ENCODE peak calls at places on chromosome 20, in four cellular contexts. One of them, this sample, is unnamed. For H3K4me1 and H4K20me1, the result is how much of the 10 kb centered on the place peaks cover.

GRCh38 chr20:47703748-47704147 is 81.5 kb downstream of the SULF2 start:
- DNase-seq in K562: no peak
- DNase-seq in neural progenitor cell: no peak
- DNase-seq in H1: no peak
- DNase-seq in this sample: no peak

GRCh38 chr20:10902836-10903410 is 229.1 kb upstream of the JAG1 start:
- DNase-seq in K562: no peak
- DNase-seq in neural progenitor cell: no peak
- DNase-seq in H1: no peak
- DNase-seq in this sample: no peak

GRCh38 chr20:51562334-51563140 is 20.0 kb upstream of the NFATC2 start:
- DNase-seq in K562: peak
- DNase-seq in neural progenitor cell: peak
- DNase-seq in H1: peak
- DNase-seq in this sample: peak

GRCh38 chr20:13525225-13525940 is 113.3 kb downstream of the TASP1 start:
- DNase-seq in K562: no peak
- DNase-seq in neural progenitor cell: peak
- DNase-seq in H1: no peak
- DNase-seq in this sample: no peak

GRCh38 chr20:709864-710761 is 34.5 kb upstream of the SCRT2 start:
- DNase-seq in K562: no peak
- DNase-seq in neural progenitor cell: peak
- DNase-seq in H1: no peak
- DNase-seq in this sample: no peak

GRCh38 chr20:53080969-53081871 is 109.1 kb downstream of the TSHZ2 start:
- DNase-seq in K562: no peak
- DNase-seq in neural progenitor cell: no peak
- DNase-seq in H1: no peak
- DNase-seq in this sample: peak

GRCh38 chr20:10228330-10228729 is 9.7 kb downstream of the SNAP25 start:
- DNase-seq in K562: no peak
- DNase-seq in neural progenitor cell: no peak
- DNase-seq in H1: no peak
- DNase-seq in this sample: peak

GRCh38 chr20:29878281-29878741 is 1379.2 kb upstream of the DEFB115 start:
- DNase-seq in K562: peak
- DNase-seq in neural progenitor cell: peak
- DNase-seq in H1: no peak
- DNase-seq in this sample: no peak

DNA sequence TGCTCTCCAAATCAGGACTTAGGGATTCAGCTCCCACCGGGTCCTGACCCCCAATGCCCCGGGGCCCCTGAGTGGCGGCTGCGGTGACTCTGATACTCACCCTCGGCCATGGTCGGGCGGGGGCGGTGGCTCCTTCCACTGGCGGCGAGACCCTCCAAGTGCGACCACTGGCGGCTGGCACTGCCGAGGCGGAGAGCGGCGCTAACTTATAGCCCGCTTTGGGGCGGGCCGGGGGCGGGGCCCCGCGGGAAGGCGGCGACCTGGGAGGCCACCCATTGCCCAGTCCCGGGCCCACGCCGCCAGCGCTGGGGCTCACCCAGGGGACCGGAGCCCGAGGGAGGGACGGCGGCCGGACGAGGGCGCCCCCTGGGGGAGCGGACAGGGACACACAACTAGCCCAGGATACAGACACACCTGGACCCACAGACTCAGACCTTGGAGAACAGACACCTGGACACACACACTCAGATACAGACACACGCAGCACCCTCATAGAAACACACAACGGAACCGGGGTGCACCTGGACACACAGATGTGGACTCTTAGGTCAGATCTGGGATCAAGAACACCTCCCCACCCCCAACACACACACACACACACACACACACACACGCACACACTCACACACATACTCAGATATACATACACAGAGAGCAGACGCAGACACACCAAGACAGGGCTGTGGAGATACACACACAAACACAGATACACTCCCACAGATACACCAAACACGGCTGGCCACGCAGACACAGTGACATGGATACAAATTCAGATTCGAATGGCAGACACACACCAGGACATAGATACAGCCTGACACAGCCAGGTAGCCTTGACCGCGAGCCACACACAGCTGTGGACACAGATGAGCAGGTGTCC is at the start of gene TGM2:
- DNase-seq in K562: peak
- DNase-seq in neural progenitor cell: peak
- DNase-seq in H1: peak
- DNase-seq in this sample: peak
- H3K4me1 ChIP-seq in K562: under half
- H3K4me1 ChIP-seq in neural progenitor cell: under half
- H3K4me1 ChIP-seq in H1: under half
- H3K4me1 ChIP-seq in this sample: half or more

GRCh38 chr20:50133474-50134217 is 19.9 kb downstream of the PEDS1 start:
- DNase-seq in K562: no peak
- DNase-seq in neural progenitor cell: no peak
- DNase-seq in H1: no peak
- DNase-seq in this sample: no peak
- H4K20me1 ChIP-seq in K562: under half
- H4K20me1 ChIP-seq in neural progenitor cell: under half
- H4K20me1 ChIP-seq in H1: under half
- H4K20me1 ChIP-seq in this sample: under half

GRCh38 chr20:31661625-31662371 is 24.1 kb downstream of the COX4I2 start:
- DNase-seq in K562: peak
- DNase-seq in neural progenitor cell: peak
- DNase-seq in H1: peak
- DNase-seq in this sample: peak
- TF ChIP-seq EZH2 in K562: no peak
- TF ChIP-seq EZH2 in neural progenitor cell: no peak
- TF ChIP-seq EZH2 in H1: no peak
- TF ChIP-seq EZH2 in this sample: no peak

GRCh38 chr20:2866236-2866635 is 7.0 kb upstream of the PTPRA start:
- DNase-seq in K562: no peak
- DNase-seq in neural progenitor cell: no peak
- DNase-seq in H1: no peak
- DNase-seq in this sample: no peak
- H3K4me1 ChIP-seq in K562: under half
- H3K4me1 ChIP-seq in neural progenitor cell: under half
- H3K4me1 ChIP-seq in H1: under half
- H3K4me1 ChIP-seq in this sample: under half

DNA sequence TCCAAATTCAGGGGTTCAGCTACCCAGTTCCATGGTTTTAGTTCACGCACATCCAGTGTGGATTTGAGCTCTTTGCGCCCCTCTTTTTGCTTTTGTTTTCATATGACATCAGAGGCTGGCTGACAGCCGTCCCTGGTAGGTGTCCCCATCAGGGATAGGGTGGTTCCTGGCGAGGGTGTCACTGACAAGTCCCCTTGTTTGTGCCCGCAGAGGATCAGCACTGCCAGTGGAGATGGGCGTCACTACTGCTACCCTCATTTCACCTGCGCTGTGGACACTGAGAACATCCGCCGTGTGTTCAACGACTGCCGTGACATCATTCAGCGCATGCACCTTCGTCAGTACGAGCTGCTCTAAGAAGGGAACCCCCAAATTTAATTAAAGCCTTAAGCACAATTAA is 58.0 kb downstream of the GNAS start:
- DNase-seq in K562: no peak
- DNase-seq in neural progenitor cell: no peak
- DNase-seq in H1: no peak
- DNase-seq in this sample: no peak
- H4K20me1 ChIP-seq in K562: under half
- H4K20me1 ChIP-seq in neural progenitor cell: under half
- H4K20me1 ChIP-seq in H1: under half
- H4K20me1 ChIP-seq in this sample: under half

GRCh38 chr20:2206957-2207769 is 88.6 kb upstream of the TGM3 start:
- DNase-seq in K562: peak
- DNase-seq in neural progenitor cell: peak
- DNase-seq in H1: peak
- DNase-seq in this sample: peak
- TF ChIP-seq EZH2 in K562: no peak
- TF ChIP-seq EZH2 in neural progenitor cell: peak
- TF ChIP-seq EZH2 in H1: no peak
- TF ChIP-seq EZH2 in this sample: no peak

DNA sequence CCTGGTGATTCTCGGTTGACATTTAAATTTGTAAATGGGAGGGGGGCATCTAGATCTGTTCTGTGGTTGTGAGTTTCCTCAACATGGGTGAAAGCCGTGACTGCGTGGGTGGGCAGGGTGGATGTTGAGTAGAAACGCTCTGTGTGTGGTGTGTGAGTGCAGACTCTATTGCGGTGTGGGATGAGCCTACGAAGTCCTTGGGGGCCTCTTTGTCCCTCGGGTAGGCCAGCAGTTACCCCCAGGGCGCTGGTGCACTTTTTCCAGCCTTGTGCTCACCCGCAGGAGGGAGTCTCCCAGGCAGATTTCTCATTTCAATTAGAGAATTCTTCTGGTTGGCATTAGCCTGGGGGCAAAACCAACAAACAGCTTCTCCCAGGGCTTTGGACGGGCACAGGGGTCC is 10.6 kb downstream of the TOX2 start:
- DNase-seq in K562: no peak
- DNase-seq in neural progenitor cell: no peak
- DNase-seq in H1: no peak
- DNase-seq in this sample: no peak
- H3K4me1 ChIP-seq in K562: under half
- H3K4me1 ChIP-seq in neural progenitor cell: under half
- H3K4me1 ChIP-seq in H1: under half
- H3K4me1 ChIP-seq in this sample: under half

DNA sequence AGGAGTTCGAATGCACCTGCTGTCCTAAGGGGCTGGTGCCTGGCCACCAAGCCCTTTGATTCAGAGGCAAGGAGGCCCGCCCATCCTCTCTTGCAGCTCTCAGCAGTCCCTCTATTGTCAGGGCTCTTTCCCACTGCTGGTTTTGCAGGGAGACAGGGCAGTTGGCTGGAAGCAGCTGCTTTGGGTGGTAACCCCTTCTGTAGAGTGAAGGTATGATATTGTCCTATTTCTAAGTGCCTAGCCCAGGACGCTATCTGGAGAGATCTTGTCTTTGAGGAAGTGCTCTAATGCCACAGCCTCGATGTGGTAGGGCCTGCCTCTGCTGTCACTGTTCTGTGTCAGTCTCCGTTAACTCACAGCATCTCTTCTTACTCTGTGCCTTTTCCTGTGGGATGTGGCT is 5.6 kb downstream of the PLCG1 start:
- DNase-seq in K562: peak
- DNase-seq in neural progenitor cell: no peak
- DNase-seq in H1: no peak
- DNase-seq in this sample: no peak
- H4K20me1 ChIP-seq in K562: under half
- H4K20me1 ChIP-seq in neural progenitor cell: half or more
- H4K20me1 ChIP-seq in H1: half or more
- H4K20me1 ChIP-seq in this sample: half or more

DNA sequence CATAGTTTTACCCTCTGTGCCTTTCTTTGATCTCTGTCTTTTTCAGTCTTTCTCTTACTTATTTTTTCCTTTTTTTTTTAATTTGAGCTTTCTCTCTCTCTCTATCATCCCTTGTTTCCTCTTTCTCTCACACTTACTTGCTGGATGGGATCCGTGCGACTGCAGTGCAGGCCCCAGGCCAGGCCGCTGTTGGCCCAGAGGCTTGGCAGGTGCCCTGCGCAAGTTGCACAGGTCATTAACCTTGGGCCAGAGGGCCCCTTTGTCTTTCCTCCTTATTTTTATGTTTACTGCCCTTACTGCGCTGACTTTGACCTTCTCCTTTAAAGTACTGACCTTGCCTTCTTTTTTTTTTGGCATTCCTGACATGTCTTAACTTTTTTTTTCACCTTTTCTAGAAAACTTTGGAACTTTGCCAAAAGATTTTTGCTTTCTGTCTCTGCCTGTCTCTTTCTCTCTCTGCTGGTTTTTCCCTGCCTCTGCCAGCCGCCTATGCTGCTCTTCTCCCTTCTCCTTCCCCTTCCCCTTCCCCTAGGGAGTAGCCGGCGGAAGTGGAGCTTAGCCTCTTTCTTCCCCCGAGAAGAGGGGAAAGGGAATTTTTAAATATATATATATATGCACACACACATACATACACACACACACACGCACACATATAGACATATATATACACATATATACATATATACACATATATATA is 59.7 kb upstream of the CDH4 start:
- DNase-seq in K562: no peak
- DNase-seq in neural progenitor cell: no peak
- DNase-seq in H1: no peak
- DNase-seq in this sample: no peak
- TF ChIP-seq EZH2 in K562: no peak
- TF ChIP-seq EZH2 in neural progenitor cell: no peak
- TF ChIP-seq EZH2 in H1: no peak
- TF ChIP-seq EZH2 in this sample: no peak

GRCh38 chr20:63233924-63234323 is 1.8 kb upstream of the BIRC7 start:
- DNase-seq in K562: no peak
- DNase-seq in neural progenitor cell: no peak
- DNase-seq in H1: no peak
- DNase-seq in this sample: no peak
- H3K4me1 ChIP-seq in K562: under half
- H3K4me1 ChIP-seq in neural progenitor cell: under half
- H3K4me1 ChIP-seq in H1: under half
- H3K4me1 ChIP-seq in this sample: under half

This sample was measured in hepatocyte.